ENCODE peak calls at places on chromosomes 11 and 22, in five cellular contexts. Y is NCI-H187, S is GM04504, H is suprapubic skin, L is amniotic epithelial cell. A is an unnamed sample.

GRCh38 chr22:38727530-38728451 is 22.0 kb downstream of the GTPBP1 start:
- DNase-seq in L (no peak), Y (no peak), H (no peak), S (no peak), A (no peak)

GRCh38 chr11:57779275-57779674 is 17.7 kb downstream of the CTNND1 start:
- DNase-seq in L (peak; percentile 62), S (peak; percentile 46), Y (no peak), H (no peak), A (no peak)

GRCh38 chr11:47243454-47243853 is 5.2 kb downstream of the ACP2 start:
- DNase-seq in L (no peak), S (no peak), Y (no peak), H (no peak), A (no peak)

GRCh38 chr11:129324533-129325175 is 51.0 kb upstream of the BARX2 start:
- DNase-seq in S (no peak), Y (no peak), H (no peak), L (no peak), A (no peak)

GRCh38 chr11:27209562-27210005 is 153.4 kb downstream of the CCDC34 start:
- DNase-seq in H (no peak), S (peak; percentile 81), Y (peak; percentile 46), L (peak; percentile 96), A (no peak)

GRCh38 chr11:56885182-56885581 is 103.5 kb upstream of the OR5AK2 start:
- DNase-seq in S (no peak), L (no peak), Y (no peak), H (no peak), A (no peak)

GRCh38 chr22:28802595-28803087 is 2.3 kb upstream of the XBP1 start:
- DNase-seq in L (no peak), S (no peak), H (no peak), Y (no peak), A (no peak)

GRCh38 chr11:2390871-2391662 is 9.5 kb upstream of the TSSC4 start:
- DNase-seq in L (peak; percentile 73), S (peak; percentile 62), H (no peak), Y (no peak), A (no peak)

GRCh38 chr11:120013325-120014250 is 124.3 kb downstream of the TRIM29 start:
- DNase-seq in Y (no peak), L (peak; percentile 5), S (no peak), H (no peak), A (no peak)

GRCh38 chr22:37496651-37497599 is 10.7 kb upstream of the MFNG start:
- DNase-seq in H (no peak), L (peak; percentile 97), Y (no peak), S (peak; percentile 73), A (no peak)

GRCh38 chr22:45031629-45032403 is 22.0 kb upstream of the PHF21B start:
- DNase-seq in H (no peak), L (no peak), S (no peak), Y (no peak), A (no peak)

GRCh38 chr11:46554205-46555162 is 39.3 kb downstream of the AMBRA1 start:
- DNase-seq in H (no peak), Y (no peak), L (peak; percentile 84), S (peak; percentile 75), A (no peak)

GRCh38 chr11:114197799-114198500 is 98.2 kb upstream of the NNMT start:
- DNase-seq in H (no peak), L (peak; percentile 98), Y (no peak), S (no peak), A (no peak)

GRCh38 chr11:126318642-126319373 is 14.9 kb downstream of the DCPS start:
- DNase-seq in H (no peak), Y (no peak), S (peak; percentile 94), L (peak; percentile 96), A (no peak)

GRCh38 chr22:17647452-17647851 is 8.9 kb downstream of the BCL2L13 start:
- DNase-seq in L (no peak), Y (no peak), S (no peak), H (no peak), A (no peak)

GRCh38 chr11:74532496-74533246 is 39.1 kb upstream of the LIPT2 start:
- DNase-seq in S (no peak), H (no peak), L (no peak), Y (no peak), A (no peak)

GRCh38 chr22:49604732-49605302 is 222.9 kb downstream of the BRD1 start:
- DNase-seq in H (no peak), L (no peak), S (no peak), Y (no peak), A (no peak)

GRCh38 chr11:118170892-118171273 is 5.6 kb downstream of the SCN2B start:
- DNase-seq in S (no peak), H (no peak), L (no peak), Y (peak; percentile 64), A (no peak)

GRCh38 chr11:74182635-74183034 is 11.5 kb downstream of the PPME1 start:
- DNase-seq in S (no peak), Y (no peak), L (peak; percentile 49), H (no peak), A (no peak)

GRCh38 chr11:66951927-66952337 is 6.3 kb downstream of the PC start:
- DNase-seq in H (no peak), S (no peak), L (no peak), Y (no peak), A (no peak)

GRCh38 chr22:49243335-49243734 is 584.3 kb downstream of the BRD1 start:
- DNase-seq in S (no peak), L (no peak), Y (no peak), H (no peak), A (no peak)

A was measured in stimulated activated CD8-positive, alpha-beta memory T cell treated with anti-CD3 and anti-CD28 coated beads, Interleukin-2, amount 100 ng/mL, for 48 hours.